ENCODE peak calls at places on chromosomes 5 and 9, in nine cellular contexts. D is left colon; U is effector memory CD8-positive, alpha-beta T cell; H is NCI-H226; L is tibial nerve; O is heart right ventricle; K is DMS 273 treated with DMSO at 0.1 percent for 48 hours; G is ELR; Y is DMS153. W is an unnamed sample.

GRCh38 chr9:107929439-107929838 is 439.9 kb upstream of the KLF4 start:
- DNase-seq in D (peak; percentile 83), U (no peak), H (no peak), L (peak; percentile 72), O (peak; percentile 54), K (no peak), G (no peak), Y (peak; percentile 50), W (peak; percentile 7)

GRCh38 chr5:140365941-140366340 is 5.9 kb downstream of the SLC4A9 start:
- DNase-seq in D (no peak), U (no peak), H (no peak), L (no peak), O (no peak), K (no peak), G (no peak), Y (no peak), W (no peak)

GRCh38 chr5:131281133-131281867 is 17.4 kb downstream of the CDC42SE2 start:
- DNase-seq in D (no peak), U (no peak), H (no peak), L (no peak), O (no peak), K (no peak), G (no peak), Y (no peak), W (no peak)

GRCh38 chr9:73981405-73981804 is 515.7 kb upstream of the RORB start:
- DNase-seq in D (no peak), U (no peak), H (no peak), L (no peak), O (no peak), K (no peak), G (no peak), Y (no peak), W (no peak)

GRCh38 chr9:124256517-124257069 is 1.2 kb upstream of the NEK6 start:
- DNase-seq in D (no peak), U (no peak), H (peak; percentile 86), L (no peak), O (no peak), K (peak; percentile 32), G (peak; percentile 95), Y (no peak), W (no peak)

GRCh38 chr5:98187945-98188344 is 585.5 kb upstream of the RGMB start:
- DNase-seq in D (no peak), U (no peak), H (no peak), L (no peak), O (no peak), K (no peak), G (peak; percentile 75), Y (no peak), W (no peak)

GRCh38 chr5:173671121-173671949 is 54.9 kb upstream of the BOD1 start:
- DNase-seq in D (no peak), U (no peak), H (no peak), L (peak; percentile 18), O (peak; percentile 47), K (no peak), G (no peak), Y (no peak), W (peak; percentile 56)

GRCh38 chr5:73789851-73790281 is 163.9 kb downstream of the ARHGEF28 start:
- DNase-seq in D (no peak), U (no peak), H (peak; percentile 6), L (no peak), O (no peak), K (no peak), G (peak; percentile 25), Y (no peak), W (no peak)

GRCh38 chr5:3122216-3122615 is 370.7 kb upstream of the IRX2 start:
- DNase-seq in D (no peak), U (no peak), H (no peak), L (no peak), O (no peak), K (no peak), G (no peak), Y (no peak), W (no peak)

GRCh38 chr5:166845044-166845443 is 1446.4 kb upstream of the WWC1 start:
- DNase-seq in D (no peak), U (no peak), H (peak; percentile 17), L (peak; percentile 5), O (no peak), K (no peak), G (peak; percentile 1), Y (no peak), W (peak; percentile 11)

GRCh38 chr9:7081065-7081600 is 323.4 kb downstream of the KDM4C start:
- DNase-seq in D (no peak), U (no peak), H (no peak), L (no peak), O (no peak), K (no peak), G (no peak), Y (no peak), W (peak; percentile 61)

GRCh38 chr5:142427529-142427928 is 102.7 kb upstream of the SPRY4 start:
- DNase-seq in D (no peak), U (no peak), H (no peak), L (no peak), O (no peak), K (no peak), G (no peak), Y (no peak), W (no peak)